ENCODE peak calls at places on chromosomes 11 and 22, in four cellular contexts. One of them, this sample, is unnamed.
A peak's percentile ranks its signal among the peaks of the same experiment; 100 is the strongest.

GRCh38 chr11:38005597-38005996 is 1407.6 kb upstream of the RAG2 start:
- DNase-seq in mucosa of descending colon: no peak
- DNase-seq in heart right ventricle: no peak
- DNase-seq in fibroblast of mammary gland: no peak
- DNase-seq in this sample: no peak

GRCh38 chr11:95487391-95487790 is 256.4 kb upstream of the SESN3 start:
- DNase-seq in mucosa of descending colon: no peak
- DNase-seq in heart right ventricle: no peak
- DNase-seq in fibroblast of mammary gland: no peak
- DNase-seq in this sample: no peak

GRCh38 chr11:43419460-43419859 is 60.7 kb downstream of the TTC17 start:
- DNase-seq in fibroblast of mammary gland: peak; percentile 52
- DNase-seq in mucosa of descending colon: peak; percentile 78
- DNase-seq in heart right ventricle: peak; percentile 7
- DNase-seq in this sample: peak; percentile 8

GRCh38 chr11:11186249-11186648 is 166.8 kb downstream of the CSNK2A3 start:
- DNase-seq in heart right ventricle: no peak
- DNase-seq in fibroblast of mammary gland: no peak
- DNase-seq in mucosa of descending colon: no peak
- DNase-seq in this sample: no peak

GRCh38 chr11:85787809-85788805 is 22.8 kb downstream of the SYTL2 start:
- DNase-seq in heart right ventricle: no peak
- DNase-seq in mucosa of descending colon: peak; percentile 65
- DNase-seq in fibroblast of mammary gland: no peak
- DNase-seq in this sample: no peak

GRCh38 chr11:118851970-118852369 is 31.7 kb upstream of the CXCR5 start:
- DNase-seq in fibroblast of mammary gland: no peak
- DNase-seq in mucosa of descending colon: no peak
- DNase-seq in heart right ventricle: no peak
- DNase-seq in this sample: no peak

GRCh38 chr22:40975346-40975745 is 24.2 kb downstream of the RBX1 start:
- DNase-seq in heart right ventricle: no peak
- DNase-seq in mucosa of descending colon: no peak
- DNase-seq in fibroblast of mammary gland: peak; percentile 28
- DNase-seq in this sample: no peak

GRCh38 chr22:31160328-31160978 is 471 bp downstream of the RNF185 start:
- DNase-seq in heart right ventricle: no peak
- DNase-seq in mucosa of descending colon: no peak
- DNase-seq in fibroblast of mammary gland: no peak
- DNase-seq in this sample: peak; percentile 20

GRCh38 chr11:6647282-6647679 is 8.3 kb downstream of the DCHS1 start:
- DNase-seq in fibroblast of mammary gland: peak; percentile 37
- DNase-seq in mucosa of descending colon: peak; percentile 38
- DNase-seq in heart right ventricle: peak; percentile 63
- DNase-seq in this sample: no peak

GRCh38 chr11:16933756-16934603 is 80.2 kb downstream of the PLEKHA7 start:
- DNase-seq in mucosa of descending colon: no peak
- DNase-seq in fibroblast of mammary gland: no peak
- DNase-seq in heart right ventricle: peak; percentile 45
- DNase-seq in this sample: no peak

GRCh38 chr11:128302425-128303186 is 284.8 kb downstream of the ETS1 start:
- DNase-seq in heart right ventricle: no peak
- DNase-seq in fibroblast of mammary gland: no peak
- DNase-seq in mucosa of descending colon: peak; percentile 46
- DNase-seq in this sample: no peak

GRCh38 chr11:111059726-111060125 is 185.8 kb upstream of the POU2AF2 start:
- DNase-seq in mucosa of descending colon: no peak
- DNase-seq in heart right ventricle: no peak
- DNase-seq in fibroblast of mammary gland: peak; percentile 53
- DNase-seq in this sample: no peak

GRCh38 chr11:61551630-61552029 is 29.2 kb downstream of the SYT7 start:
- DNase-seq in heart right ventricle: peak; percentile 78
- DNase-seq in mucosa of descending colon: no peak
- DNase-seq in fibroblast of mammary gland: peak; percentile 59
- DNase-seq in this sample: no peak

GRCh38 chr11:67298786-67299185 is 4.5 kb upstream of the SSH3 start:
- DNase-seq in fibroblast of mammary gland: no peak
- DNase-seq in mucosa of descending colon: no peak
- DNase-seq in heart right ventricle: no peak
- DNase-seq in this sample: no peak
- TF ChIP-seq CTCF in fibroblast of mammary gland: no peak
- TF ChIP-seq CTCF in mucosa of descending colon: no peak
- TF ChIP-seq CTCF in heart right ventricle: no peak
- TF ChIP-seq CTCF in this sample: no peak

DNA sequence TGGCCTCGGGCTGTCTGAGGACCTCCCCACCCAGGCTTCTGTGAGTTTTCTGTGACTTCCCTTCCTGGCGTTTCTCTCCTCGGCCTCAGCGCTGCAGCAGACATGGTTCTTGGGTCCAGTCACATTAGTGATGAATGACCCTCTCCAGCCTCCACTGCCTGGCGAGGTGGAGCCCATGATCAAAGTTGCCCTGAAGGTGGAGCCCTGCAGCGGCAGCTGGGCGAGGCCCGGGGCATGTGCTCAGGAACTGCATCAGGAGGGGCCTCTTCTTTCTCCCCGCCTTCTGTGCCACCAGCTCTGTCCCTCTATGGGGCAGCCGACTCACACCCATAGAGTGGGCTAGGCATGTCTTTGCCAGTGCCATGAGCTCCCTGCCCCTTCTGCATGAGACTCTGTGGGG is 1079.7 kb downstream of the TBC1D22A start:
- DNase-seq in heart right ventricle: no peak
- DNase-seq in fibroblast of mammary gland: no peak
- DNase-seq in mucosa of descending colon: no peak
- DNase-seq in this sample: no peak
- TF ChIP-seq CTCF in heart right ventricle: no peak
- TF ChIP-seq CTCF in fibroblast of mammary gland: no peak
- TF ChIP-seq CTCF in mucosa of descending colon: no peak
- TF ChIP-seq CTCF in this sample: no peak

DNA sequence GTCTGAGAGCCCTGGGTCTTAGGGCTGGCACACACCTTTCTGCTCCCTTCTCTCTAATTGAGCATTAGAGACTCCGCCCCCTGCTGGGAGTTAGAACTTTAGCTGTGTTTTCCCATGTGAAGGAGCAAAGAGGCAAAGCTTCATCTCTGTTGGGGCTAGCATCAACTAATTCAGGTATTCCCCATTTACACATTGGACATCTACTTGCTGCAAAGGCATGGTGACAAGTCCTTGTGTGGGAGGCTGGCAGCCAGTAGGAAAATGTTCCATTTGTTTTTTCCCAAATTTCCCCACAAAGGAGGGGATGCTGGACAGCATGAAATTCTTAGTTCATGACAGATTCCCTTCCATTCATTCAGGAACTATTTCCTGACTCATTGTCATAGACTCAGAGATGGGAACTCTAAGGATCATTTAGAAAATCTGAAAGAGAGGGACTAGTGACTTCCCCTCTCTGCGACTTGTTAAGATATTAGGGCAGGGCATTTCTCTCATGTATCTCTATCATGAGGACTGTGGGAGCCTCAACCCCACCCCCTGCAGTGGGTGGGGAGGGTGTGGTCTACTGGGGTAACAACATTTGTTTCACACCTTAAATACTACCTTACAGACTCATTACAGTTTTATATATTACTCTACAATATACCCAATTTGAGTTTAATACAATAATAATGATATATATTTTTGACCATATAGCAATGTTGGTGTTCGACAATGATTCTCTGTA is 3.7 kb downstream of the CD44 start:
- DNase-seq in heart right ventricle: no peak
- DNase-seq in fibroblast of mammary gland: peak; percentile 80
- DNase-seq in mucosa of descending colon: peak; percentile 60
- DNase-seq in this sample: no peak
- TF ChIP-seq CTCF in heart right ventricle: no peak
- TF ChIP-seq CTCF in fibroblast of mammary gland: no peak
- TF ChIP-seq CTCF in mucosa of descending colon: no peak
- TF ChIP-seq CTCF in this sample: no peak

DNA sequence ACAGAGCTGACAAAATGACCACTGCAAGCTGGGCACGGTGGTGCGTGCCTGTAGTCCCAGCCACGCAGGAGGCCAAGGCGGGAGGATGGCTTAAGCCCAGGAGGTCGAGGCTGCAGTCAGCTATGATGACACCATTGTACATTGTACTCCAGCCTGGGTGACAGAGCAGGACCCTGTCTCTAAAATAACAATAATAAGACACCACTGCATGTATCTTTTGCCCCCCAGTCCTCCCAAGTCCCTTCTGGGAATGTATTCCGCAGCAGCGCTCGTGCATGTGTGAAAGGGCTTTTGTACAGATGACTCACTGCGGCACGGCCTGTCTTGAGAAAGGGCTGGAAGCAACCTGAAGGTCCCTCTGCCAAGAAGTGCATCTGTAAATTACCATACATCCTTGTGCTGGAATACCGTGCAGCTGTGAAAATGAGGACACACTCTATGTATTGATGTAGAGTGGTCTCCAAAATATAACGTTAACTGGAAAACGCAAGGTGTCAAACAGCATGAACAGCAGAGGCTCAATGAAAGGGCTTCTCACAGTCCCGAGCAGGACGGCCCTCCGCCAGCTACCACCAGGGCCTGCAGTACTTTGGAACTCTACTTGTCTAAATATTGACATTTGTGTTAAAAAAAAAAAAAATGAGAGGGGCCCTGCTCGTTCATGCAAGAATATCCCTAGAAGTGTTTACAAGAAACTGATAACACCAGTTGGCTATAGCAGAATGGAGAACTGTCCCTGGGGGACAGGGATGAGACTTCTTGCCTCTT is 9.0 kb upstream of the CDC42EP2 start:
- DNase-seq in mucosa of descending colon: peak; percentile 54
- DNase-seq in heart right ventricle: no peak
- DNase-seq in fibroblast of mammary gland: peak; percentile 68
- DNase-seq in this sample: no peak
- TF ChIP-seq CTCF in mucosa of descending colon: no peak
- TF ChIP-seq CTCF in heart right ventricle: no peak
- TF ChIP-seq CTCF in fibroblast of mammary gland: no peak
- TF ChIP-seq CTCF in this sample: no peak

This sample was measured in nephron progenitor cell.